ENCODE peak calls at places on chromosomes 7 and 10, in nine cellular contexts. X is OCI-LY7; P is CD4-positive, CD25-positive, alpha-beta regulatory T cell; C is astrocyte; D is cardiac muscle cell; O is spleen; Q is endodermal cell; S is lung; T is GM23248. N is an unnamed sample.

GRCh38 chr7:69597278-69598076 is 798 bp upstream of the AUTS2 start:
- DNase-seq in X (peak; percentile 48), P (no peak), C (no peak), D (peak; percentile 26), O (peak; percentile 89), Q (peak; percentile 86), S (no peak), T (peak; percentile 42), N (peak; percentile 21)

GRCh38 chr10:2921956-2922680 is 145.2 kb upstream of the PFKP start:
- DNase-seq in X (no peak), P (no peak), C (no peak), D (no peak), O (no peak), Q (peak; percentile 44), S (no peak), T (peak; percentile 13), N (no peak)

GRCh38 chr10:95480102-95480900 is 80.9 kb downstream of the SORBS1 start:
- DNase-seq in X (no peak), P (no peak), C (no peak), D (peak; percentile 71), O (no peak), Q (peak; percentile 73), S (no peak), T (peak; percentile 63), N (no peak)

GRCh38 chr7:108253275-108254044 is 123.3 kb upstream of the LAMB4 start:
- DNase-seq in X (no peak), P (no peak), C (peak; percentile 76), D (peak; percentile 68), O (no peak), Q (no peak), S (no peak), T (peak; percentile 36), N (no peak)

GRCh38 chr10:68542046-68542445 is 14.7 kb upstream of the SLC25A16 start:
- DNase-seq in X (no peak), P (no peak), C (peak; percentile 15), D (peak; percentile 8), O (no peak), Q (no peak), S (no peak), T (peak; percentile 80), N (no peak)

GRCh38 chr10:104732222-104732621 is 91.1 kb downstream of the SORCS3 start:
- DNase-seq in X (no peak), P (no peak), C (no peak), D (no peak), O (no peak), Q (no peak), S (no peak), T (no peak), N (no peak)

GRCh38 chr7:31883761-31884164 is 186.4 kb downstream of the PDE1C start:
- DNase-seq in X (no peak), P (no peak), C (peak; percentile 78), D (peak; percentile 59), O (no peak), Q (no peak), S (no peak), T (peak; percentile 88), N (no peak)

GRCh38 chr10:48285710-48286109 is 11.2 kb upstream of the FRMPD2 start:
- DNase-seq in X (no peak), P (no peak), C (no peak), D (no peak), O (no peak), Q (no peak), S (no peak), T (no peak), N (no peak)

GRCh38 chr10:58028597-58029366 is 238.9 kb downstream of the IPMK start:
- DNase-seq in X (no peak), P (no peak), C (peak; percentile 86), D (peak; percentile 75), O (no peak), Q (no peak), S (no peak), T (peak; percentile 94), N (no peak)

GRCh38 chr7:155625557-155625956 is 18.9 kb upstream of the RBM33 start:
- DNase-seq in X (no peak), P (no peak), C (no peak), D (no peak), O (no peak), Q (no peak), S (no peak), T (no peak), N (no peak)

GRCh38 chr7:30136339-30136738 is 1.6 kb downstream of the MTURN start:
- DNase-seq in X (no peak), P (no peak), C (no peak), D (no peak), O (peak; percentile 81), Q (no peak), S (no peak), T (no peak), N (no peak)

GRCh38 chr7:127504715-127505114 is 80.7 kb downstream of the GCC1 start:
- DNase-seq in X (peak; percentile 32), P (no peak), C (no peak), D (peak; percentile 44), O (no peak), Q (peak; percentile 88), S (no peak), T (peak; percentile 34), N (no peak)

GRCh38 chr10:110008518-110009339 is 945 bp downstream of the ADD3 start:
- DNase-seq in X (peak; percentile 81), P (peak; percentile 60), C (no peak), D (peak; percentile 46), O (peak; percentile 87), Q (peak; percentile 73), S (peak; percentile 61), T (peak; percentile 50), N (peak; percentile 34)
- H3K4me1 ChIP-seq in X (peaks cover 60% of the 10 kb centered on the region), P (peaks cover 48% of the 10 kb centered on the region), C (peaks cover 37% of the 10 kb centered on the region), D (peaks cover 40% of the 10 kb centered on the region), O (peaks cover 30% of the 10 kb centered on the region), Q (peaks cover 21% of the 10 kb centered on the region), S (peaks cover 4% of the 10 kb centered on the region), T (peaks cover 44% of the 10 kb centered on the region), N (peaks cover 40% of the 10 kb centered on the region)

GRCh38 chr10:119269737-119270136 is 62.4 kb downstream of the GRK5 start:
- DNase-seq in X (no peak), P (no peak), C (no peak), D (no peak), O (peak; percentile 61), Q (peak; percentile 35), S (no peak), T (no peak), N (no peak)
- H3K4me1 ChIP-seq in X (peaks cover 6% of the 10 kb centered on the region), P (peaks cover 53% of the 10 kb centered on the region), C (peaks cover 14% of the 10 kb centered on the region), D (peaks cover 25% of the 10 kb centered on the region), O (peaks cover 45% of the 10 kb centered on the region), Q (peaks cover 9% of the 10 kb centered on the region), S (peaks cover 56% of the 10 kb centered on the region), T (peaks cover 15% of the 10 kb centered on the region), N (peaks cover 43% of the 10 kb centered on the region)

GRCh38 chr10:124069341-124069740 is 24.1 kb downstream of the CHST15 start:
- DNase-seq in X (no peak), P (no peak), C (no peak), D (no peak), O (no peak), Q (no peak), S (no peak), T (no peak), N (no peak)

GRCh38 chr10:124066744-124067714 is 26.4 kb downstream of the CHST15 start:
- DNase-seq in X (peak; percentile 72), P (no peak), C (no peak), D (no peak), O (no peak), Q (peak; percentile 91), S (no peak), T (no peak), N (no peak)

GRCh38 chr10:124065382-124066155 is 27.8 kb downstream of the CHST15 start:
- DNase-seq in X (no peak), P (no peak), C (no peak), D (peak; percentile 32), O (no peak), Q (no peak), S (no peak), T (no peak), N (no peak)

GRCh38 chr10:124068929-124069328 is 24.5 kb downstream of the CHST15 start:
- DNase-seq in X (no peak), P (no peak), C (no peak), D (no peak), O (no peak), Q (no peak), S (no peak), T (no peak), N (no peak)

DNA sequence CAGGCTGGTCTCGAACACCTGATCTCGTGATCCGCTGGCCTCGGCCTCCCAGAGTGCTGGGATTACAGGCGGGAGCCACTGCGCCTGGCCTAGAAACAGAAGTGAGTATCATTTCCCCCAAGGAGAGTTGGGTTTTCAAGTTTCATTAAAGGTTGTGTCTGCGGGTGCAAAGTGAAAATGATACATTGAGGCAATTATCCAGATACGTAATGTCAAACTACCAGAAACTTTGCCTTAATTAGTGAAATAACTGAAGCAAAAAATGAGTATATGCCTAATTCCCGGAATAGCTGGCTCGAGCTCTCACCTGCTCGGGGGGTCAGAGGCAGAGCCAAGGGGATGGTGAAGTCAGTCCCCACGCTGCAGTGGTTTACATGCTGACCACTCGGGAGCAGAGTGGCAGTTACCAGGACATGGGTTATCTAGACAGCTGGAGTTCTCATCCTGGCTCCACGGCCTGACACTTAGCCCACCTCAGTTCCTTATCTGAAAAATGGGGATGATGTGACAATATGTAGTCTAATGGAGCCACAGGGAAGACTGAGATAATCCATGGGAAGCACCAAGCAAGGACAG is 25.5 kb downstream of the CHST15 start:
- DNase-seq in X (no peak), P (no peak), C (no peak), D (no peak), O (no peak), Q (no peak), S (no peak), T (no peak), N (no peak)
- H3K4me1 ChIP-seq in X (peaks cover 100% of the 10 kb centered on the region), P (no peaks in the 10 kb centered on the region), C (peaks cover 18% of the 10 kb centered on the region), D (no peaks in the 10 kb centered on the region), O (peaks cover 65% of the 10 kb centered on the region), Q (peaks cover 3% of the 10 kb centered on the region), S (peaks cover 14% of the 10 kb centered on the region), T (no peaks in the 10 kb centered on the region), N (no peaks in the 10 kb centered on the region)

GRCh38 chr10:29858352-29859267 is 200.8 kb downstream of the JCAD start:
- DNase-seq in X (no peak), P (no peak), C (peak; percentile 76), D (peak; percentile 66), O (no peak), Q (peak; percentile 78), S (peak; percentile 64), T (peak; percentile 80), N (no peak)
- H3K4me1 ChIP-seq in X (no peaks in the 10 kb centered on the region), P (no peaks in the 10 kb centered on the region), C (peaks cover 41% of the 10 kb centered on the region), D (peaks cover 17% of the 10 kb centered on the region), O (no peaks in the 10 kb centered on the region), Q (no peaks in the 10 kb centered on the region), S (no peaks in the 10 kb centered on the region), T (peaks cover 36% of the 10 kb centered on the region), N (no peaks in the 10 kb centered on the region)

DNA sequence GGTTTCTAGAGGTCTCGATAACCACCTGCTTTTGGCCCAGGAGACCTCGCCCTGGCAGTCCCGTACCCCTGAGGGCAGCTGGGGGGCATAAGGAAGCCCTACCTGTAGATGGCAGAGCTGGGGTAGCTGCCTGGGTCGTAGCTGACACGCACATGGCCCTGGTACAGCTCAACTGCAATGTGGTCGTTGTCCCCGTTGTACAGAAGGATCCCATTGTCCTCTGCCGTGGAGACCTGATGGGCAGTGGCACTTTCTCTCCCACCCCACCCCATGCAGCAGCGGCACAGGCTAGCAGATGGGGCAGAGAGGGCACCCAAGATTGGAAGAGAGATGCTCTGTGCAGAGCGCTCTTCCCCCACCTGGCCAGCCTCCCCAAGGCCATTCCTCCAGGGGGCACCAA is 172.5 kb downstream of the LCOR start:
- DNase-seq in X (no peak), P (no peak), C (no peak), D (no peak), O (no peak), Q (peak; percentile 34), S (no peak), T (no peak), N (no peak)
- H3K4me1 ChIP-seq in X (no peaks in the 10 kb centered on the region), P (no peaks in the 10 kb centered on the region), C (no peaks in the 10 kb centered on the region), D (no peaks in the 10 kb centered on the region), O (no peaks in the 10 kb centered on the region), Q (no peaks in the 10 kb centered on the region), S (no peaks in the 10 kb centered on the region), T (no peaks in the 10 kb centered on the region), N (no peaks in the 10 kb centered on the region)

N was measured in naive thymus-derived CD4-positive, alpha-beta T cell.